ENCODE peak calls at places on chromosomes 5 and 9, in seven cellular contexts. R, T, Y, D, B, S and Q are unnamed samples.

GRCh38 chr9:120439147-120439546 is 140.8 kb downstream of the CDK5RAP2 start:
- DNase-seq in R (no peak), T (no peak), Y (no peak), D (no peak), B (peak; percentile 75), S (no peak), Q (no peak)

GRCh38 chr9:91376239-91376638 is 14.5 kb upstream of the AUH start:
- DNase-seq in R (no peak), T (no peak), Y (no peak), D (no peak), B (no peak), S (peak; percentile 52), Q (no peak)

GRCh38 chr5:167587768-167588167 is 703.7 kb upstream of the WWC1 start:
- DNase-seq in R (no peak), T (peak; percentile 42), Y (no peak), D (no peak), B (peak; percentile 84), S (peak; percentile 47), Q (no peak)

GRCh38 chr5:56327810-56328209 is 94.7 kb upstream of the ANKRD55 start:
- DNase-seq in R (no peak), T (no peak), Y (no peak), D (no peak), B (no peak), S (no peak), Q (no peak)

GRCh38 chr9:107945493-107945892 is 455.9 kb upstream of the KLF4 start:
- DNase-seq in R (no peak), T (no peak), Y (no peak), D (no peak), B (peak; percentile 5), S (no peak), Q (no peak)

GRCh38 chr9:77523891-77524290 is 124.2 kb downstream of the GNA14 start:
- DNase-seq in R (no peak), T (no peak), Y (no peak), D (no peak), B (no peak), S (no peak), Q (no peak)

GRCh38 chr9:86549434-86549833 is 195.2 kb upstream of the TUT7 start:
- DNase-seq in R (no peak), T (peak; percentile 84), Y (no peak), D (no peak), B (no peak), S (peak; percentile 70), Q (peak; percentile 96)

GRCh38 chr5:103120607-103121200 is 603 bp downstream of the PPIP5K2 start:
- DNase-seq in R (no peak), T (peak; percentile 15), Y (no peak), D (peak; percentile 31), B (peak; percentile 39), S (peak; percentile 19), Q (no peak)

GRCh38 chr5:172798422-172799215 is 27.6 kb upstream of the DUSP1 start:
- DNase-seq in R (peak; percentile 81), T (peak; percentile 90), Y (peak; percentile 83), D (peak; percentile 68), B (no peak), S (peak; percentile 95), Q (peak; percentile 89)

GRCh38 chr9:112439171-112439570 is 47.5 kb upstream of the KIAA1958 start:
- DNase-seq in R (no peak), T (no peak), Y (no peak), D (no peak), B (no peak), S (no peak), Q (no peak)

GRCh38 chr5:92613546-92613945 is 967.5 kb downstream of the NR2F1-AS1 start:
- DNase-seq in R (no peak), T (peak; percentile 72), Y (no peak), D (no peak), B (no peak), S (peak; percentile 79), Q (peak; percentile 8)

GRCh38 chr9:75372499-75373268 is 284.4 kb downstream of the OSTF1 start:
- DNase-seq in R (no peak), T (peak; percentile 39), Y (no peak), D (no peak), B (no peak), S (peak; percentile 17), Q (no peak)

GRCh38 chr9:127897194-127897692 is 2.2 kb downstream of the ST6GALNAC6 start:
- DNase-seq in R (peak; percentile 81), T (peak; percentile 65), Y (no peak), D (peak; percentile 74), B (peak; percentile 93), S (peak; percentile 67), Q (peak; percentile 72)
- H3K4me3 ChIP-seq in R (peak overlapping the region; percentile 78), T (peak overlapping the region; percentile 27), Y (no peak overlapping the region), D (no peak overlapping the region), B (peak overlapping the region; percentile 46), S (peak overlapping the region; percentile 91), Q (peak overlapping the region; percentile 24)

GRCh38 chr5:67268233-67269011 is 71.8 kb upstream of the CD180 start:
- DNase-seq in R (no peak), T (peak; percentile 91), Y (peak; percentile 74), D (peak; percentile 71), B (no peak), S (peak; percentile 91), Q (peak; percentile 99)
- H3K4me3 ChIP-seq in R (no peak overlapping the region), T (peak overlapping the region; percentile 26), Y (no peak overlapping the region), D (no peak overlapping the region), B (no peak overlapping the region), S (peak overlapping the region; percentile 31), Q (peak overlapping the region; percentile 14)

DNA sequence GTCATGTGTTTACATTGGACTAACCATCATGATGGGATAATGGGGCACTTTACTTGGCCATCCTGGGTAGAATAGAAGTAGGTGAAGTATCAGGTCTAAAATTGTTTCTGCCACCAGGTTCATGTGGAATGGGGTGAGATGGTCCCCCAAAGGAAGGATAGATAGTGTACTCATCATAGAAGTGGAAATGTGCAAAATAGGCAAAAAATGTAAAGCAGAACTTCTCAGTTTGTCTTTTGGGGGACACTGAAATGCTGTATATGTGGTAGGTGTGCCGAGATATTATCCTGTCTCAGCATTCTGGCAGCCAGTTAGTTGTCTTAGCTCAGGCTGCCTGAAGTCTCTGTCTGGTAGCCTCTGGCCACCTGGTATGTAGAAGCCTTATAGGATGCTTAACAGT is 107.6 kb downstream of the FOCAD start:
- DNase-seq in R (no peak), T (no peak), Y (no peak), D (no peak), B (no peak), S (no peak), Q (no peak)
- H3K4me3 ChIP-seq in R (no peak overlapping the region), T (no peak overlapping the region), Y (no peak overlapping the region), D (no peak overlapping the region), B (no peak overlapping the region), S (no peak overlapping the region), Q (no peak overlapping the region)

GRCh38 chr9:130823435-130823834 is 11.6 kb upstream of the ABL1 start:
- DNase-seq in R (no peak), T (peak; percentile 52), Y (no peak), D (no peak), B (no peak), S (peak; percentile 63), Q (no peak)

GRCh38 chr9:130825051-130825651 is 9.9 kb upstream of the ABL1 start:
- DNase-seq in R (no peak), T (peak; percentile 80), Y (peak; percentile 32), D (no peak), B (peak; percentile 86), S (peak; percentile 81), Q (peak; percentile 73)

GRCh38 chr9:130825809-130826208 is 9.2 kb upstream of the ABL1 start:
- DNase-seq in R (no peak), T (no peak), Y (no peak), D (no peak), B (no peak), S (no peak), Q (no peak)

GRCh38 chr9:130824079-130824478 is 11.0 kb upstream of the ABL1 start:
- DNase-seq in R (no peak), T (no peak), Y (no peak), D (no peak), B (no peak), S (no peak), Q (no peak)

DNA sequence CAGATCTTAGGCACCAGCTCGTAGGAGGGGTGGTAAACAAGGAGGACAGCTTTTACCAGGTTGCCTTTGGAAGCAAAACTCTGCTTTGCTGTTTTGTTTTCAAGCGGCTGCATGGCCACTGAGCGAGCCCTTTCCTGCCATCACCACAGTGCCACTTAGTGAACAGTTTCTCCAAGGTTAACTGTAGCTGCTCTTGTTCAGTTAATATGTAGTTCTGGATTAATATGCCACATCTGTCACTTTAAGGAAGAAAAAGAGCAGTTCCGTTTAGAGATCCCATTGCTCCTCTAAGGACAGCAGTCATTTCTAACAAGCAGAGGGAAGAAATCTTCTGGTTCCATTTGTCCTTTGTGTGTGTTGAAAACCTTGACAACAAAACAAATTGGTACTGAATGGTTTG is 10.4 kb upstream of the ABL1 start:
- DNase-seq in R (no peak), T (no peak), Y (no peak), D (no peak), B (no peak), S (no peak), Q (no peak)
- H3K4me3 ChIP-seq in R (no peak overlapping the region), T (no peak overlapping the region), Y (no peak overlapping the region), D (no peak overlapping the region), B (peak overlapping the region; percentile 10), S (peak overlapping the region; percentile 29), Q (no peak overlapping the region)

DNA sequence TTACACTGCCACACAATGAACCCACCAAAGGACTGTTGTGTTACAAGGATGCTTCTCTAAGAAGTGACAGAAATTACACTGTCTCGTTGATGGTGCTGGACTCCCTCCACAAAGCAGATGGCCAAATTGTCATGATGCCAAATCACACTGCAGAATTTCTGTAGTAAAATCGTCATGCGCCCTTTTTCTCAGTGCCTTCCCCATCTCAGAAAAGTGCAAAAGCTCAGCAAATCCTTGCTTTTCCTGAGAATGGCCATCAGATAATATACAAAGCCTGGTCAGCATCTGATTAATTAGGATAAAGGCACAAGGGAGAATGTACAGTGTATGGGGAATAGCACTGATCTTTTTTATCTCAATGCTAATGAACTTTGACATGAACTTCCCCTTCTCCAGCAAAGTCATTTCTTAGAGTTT is 545.8 kb downstream of the CSNK1G3 start:
- DNase-seq in R (no peak), T (no peak), Y (no peak), D (no peak), B (no peak), S (no peak), Q (no peak)
- H3K4me3 ChIP-seq in R (no peak overlapping the region), T (no peak overlapping the region), Y (no peak overlapping the region), D (no peak overlapping the region), B (no peak overlapping the region), S (no peak overlapping the region), Q (no peak overlapping the region)

GRCh38 chr9:71620806-71621205 is 147.5 kb downstream of the CEMIP2 start:
- DNase-seq in R (no peak), T (no peak), Y (no peak), D (no peak), B (no peak), S (peak; percentile 7), Q (no peak)
- H3K4me3 ChIP-seq in R (no peak overlapping the region), T (no peak overlapping the region), Y (no peak overlapping the region), D (no peak overlapping the region), B (no peak overlapping the region), S (no peak overlapping the region), Q (no peak overlapping the region)

GRCh38 chr5:38466444-38467189 is 89.8 kb downstream of the LIFR start:
- DNase-seq in R (no peak), T (peak; percentile 63), Y (no peak), D (peak; percentile 70), B (no peak), S (no peak), Q (no peak)
- H3K4me3 ChIP-seq in R (no peak overlapping the region), T (no peak overlapping the region), Y (no peak overlapping the region), D (no peak overlapping the region), B (no peak overlapping the region), S (no peak overlapping the region), Q (no peak overlapping the region)

GRCh38 chr5:39076757-39077475 is 2.7 kb upstream of the RICTOR start:
- DNase-seq in R (no peak), T (no peak), Y (no peak), D (no peak), B (no peak), S (peak; percentile 45), Q (no peak)
- H3K4me3 ChIP-seq in R (no peak overlapping the region), T (no peak overlapping the region), Y (no peak overlapping the region), D (no peak overlapping the region), B (no peak overlapping the region), S (no peak overlapping the region), Q (no peak overlapping the region)